ENCODE peak calls at places on chromosomes 11 and 22, in five cellular contexts. N, L, B, S and C are unnamed samples.

GRCh38 chr11:15815246-15816209 is 540.8 kb downstream of the SOX6 start:
- DNase-seq in L (no peak), S (no peak), B (no peak), N (no peak), C (no peak)

GRCh38 chr11:33976351-33977199 is 75.0 kb upstream of the CAPRIN1 start:
- DNase-seq in B (no peak), S (no peak), L (no peak), N (no peak), C (no peak)

GRCh38 chr22:19951351-19951750 is 9.7 kb upstream of the TXNRD2 start:
- DNase-seq in S (no peak), N (peak; percentile 52), L (no peak), B (no peak), C (no peak)

GRCh38 chr11:87445002-87445401 is 407.3 kb downstream of the TMEM135 start:
- DNase-seq in N (no peak), L (no peak), S (no peak), B (no peak), C (no peak)

GRCh38 chr11:1226981-1227550 is 4.2 kb downstream of the MUC5B start:
- DNase-seq in B (no peak), N (peak; percentile 5), S (peak; percentile 51), L (peak; percentile 36), C (no peak)

GRCh38 chr22:36243996-36244395 is 4.7 kb upstream of the APOL2 start:
- DNase-seq in S (no peak), N (no peak), B (no peak), L (no peak), C (no peak)

GRCh38 chr11:6995703-6996102 is 24.4 kb downstream of the ZNF214 start:
- DNase-seq in S (no peak), L (no peak), B (no peak), N (no peak), C (no peak)

GRCh38 chr11:70206977-70207376 is 3.9 kb downstream of the FADD start:
- DNase-seq in B (no peak), N (no peak), L (no peak), S (no peak), C (no peak)

GRCh38 chr11:2555376-2555775 is 110.6 kb downstream of the KCNQ1 start:
- DNase-seq in B (no peak), N (no peak), L (no peak), S (no peak), C (no peak)

GRCh38 chr22:37464181-37464580 is 22.0 kb downstream of the MFNG start:
- DNase-seq in S (no peak), L (no peak), B (no peak), N (no peak), C (no peak)

GRCh38 chr11:45754261-45754709 is 50.7 kb upstream of the SLC35C1 start:
- DNase-seq in B (no peak), L (peak; percentile 67), S (no peak), N (peak; percentile 69), C (no peak)

GRCh38 chr11:17735823-17736772 is 1.5 kb downstream of the KCNC1 start:
- DNase-seq in S (peak; percentile 48), N (no peak), L (no peak), B (no peak), C (no peak)

GRCh38 chr22:40178417-40179409 is 988 bp downstream of the TNRC6B start:
- DNase-seq in L (no peak), N (peak; percentile 56), S (no peak), B (no peak), C (no peak)

GRCh38 chr11:102436546-102436945 is 16.0 kb downstream of the TMEM123 start:
- DNase-seq in S (no peak), N (no peak), B (no peak), L (no peak), C (no peak)

GRCh38 chr11:55714982-55715888 is 53.2 kb downstream of the OR4C6 start:
- DNase-seq in L (no peak), B (no peak), S (no peak), N (no peak), C (no peak)

GRCh38 chr11:112291191-112291590 is 30.5 kb upstream of the PLET1 start:
- DNase-seq in L (no peak), B (no peak), S (no peak), N (no peak), C (no peak)

GRCh38 chr11:12157241-12157661 is 46.9 kb downstream of the MICAL2 start:
- DNase-seq in B (no peak), L (no peak), S (no peak), N (no peak), C (no peak)

GRCh38 chr22:32723632-32724031 is 77.9 kb upstream of the TIMP3 start:
- DNase-seq in S (peak; percentile 79), N (peak; percentile 34), B (peak; percentile 31), L (no peak), C (no peak)

GRCh38 chr11:108568183-108568858 is 25.2 kb downstream of the EXPH5 start:
- DNase-seq in N (peak; percentile 72), S (no peak), L (peak; percentile 69), B (no peak), C (no peak)

DNA sequence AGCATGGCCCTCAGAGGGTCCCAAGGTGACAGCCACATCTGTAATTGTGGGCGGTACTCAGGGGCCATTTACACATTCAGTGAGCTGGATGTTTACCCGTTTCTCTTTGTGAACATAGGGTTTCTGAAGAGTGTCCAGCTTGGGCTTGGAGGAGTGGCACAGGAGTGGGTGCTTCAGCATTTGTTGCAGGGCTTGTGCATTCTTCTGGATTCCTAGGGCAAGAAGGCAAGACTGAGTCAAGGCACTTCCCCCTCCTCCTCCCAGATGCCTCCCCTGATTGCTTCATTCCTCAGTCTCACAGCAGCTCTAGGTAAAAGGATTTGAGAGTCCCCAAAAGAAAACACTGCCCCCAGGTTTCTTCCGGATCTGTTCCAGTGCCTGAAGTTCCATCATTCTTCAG is 95.4 kb downstream of the RNF169 start:
- DNase-seq in S (no peak), B (no peak), L (no peak), N (no peak), C (no peak)
- H3K36me3 ChIP-seq in S (peaks cover 85% of the 10 kb centered on the region), B (peaks cover 11% of the 10 kb centered on the region), L (no peaks in the 10 kb centered on the region), N (peaks cover 15% of the 10 kb centered on the region), C (peaks cover 6% of the 10 kb centered on the region)

DNA sequence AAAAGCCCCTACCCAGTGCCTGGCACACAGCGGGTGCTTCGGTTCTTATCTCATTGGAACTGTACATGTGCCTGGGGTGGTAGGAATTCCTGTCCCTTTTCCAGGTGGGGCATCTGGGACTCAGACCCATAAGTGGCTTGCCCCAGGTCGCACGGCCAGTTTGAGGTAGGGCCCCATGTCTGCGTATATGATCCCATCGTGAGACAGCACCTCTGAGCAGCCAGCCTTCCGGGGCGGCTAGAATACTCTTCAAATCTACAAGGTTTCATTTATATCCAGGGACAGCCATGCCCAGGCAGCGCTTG is 33.4 kb upstream of the SMIM38 start:
- DNase-seq in B (no peak), S (no peak), L (no peak), N (no peak), C (no peak)
- H3K27ac ChIP-seq in B (no peak overlapping the region), S (no peak overlapping the region), L (peak overlapping the region; percentile 48), N (peak overlapping the region; percentile 80), C (peak overlapping the region; percentile 84)

GRCh38 chr11:121191787-121192186 is 90.7 kb downstream of the TECTA start:
- DNase-seq in L (no peak), B (no peak), S (no peak), N (no peak), C (no peak)

GRCh38 chr11:121198491-121198890 is 94.1 kb upstream of the SC5D start:
- DNase-seq in N (no peak), B (no peak), L (no peak), S (no peak), C (no peak)

GRCh38 chr11:121199516-121199915 is 93.1 kb upstream of the SC5D start:
- DNase-seq in N (no peak), B (no peak), S (no peak), L (no peak), C (no peak)

DNA sequence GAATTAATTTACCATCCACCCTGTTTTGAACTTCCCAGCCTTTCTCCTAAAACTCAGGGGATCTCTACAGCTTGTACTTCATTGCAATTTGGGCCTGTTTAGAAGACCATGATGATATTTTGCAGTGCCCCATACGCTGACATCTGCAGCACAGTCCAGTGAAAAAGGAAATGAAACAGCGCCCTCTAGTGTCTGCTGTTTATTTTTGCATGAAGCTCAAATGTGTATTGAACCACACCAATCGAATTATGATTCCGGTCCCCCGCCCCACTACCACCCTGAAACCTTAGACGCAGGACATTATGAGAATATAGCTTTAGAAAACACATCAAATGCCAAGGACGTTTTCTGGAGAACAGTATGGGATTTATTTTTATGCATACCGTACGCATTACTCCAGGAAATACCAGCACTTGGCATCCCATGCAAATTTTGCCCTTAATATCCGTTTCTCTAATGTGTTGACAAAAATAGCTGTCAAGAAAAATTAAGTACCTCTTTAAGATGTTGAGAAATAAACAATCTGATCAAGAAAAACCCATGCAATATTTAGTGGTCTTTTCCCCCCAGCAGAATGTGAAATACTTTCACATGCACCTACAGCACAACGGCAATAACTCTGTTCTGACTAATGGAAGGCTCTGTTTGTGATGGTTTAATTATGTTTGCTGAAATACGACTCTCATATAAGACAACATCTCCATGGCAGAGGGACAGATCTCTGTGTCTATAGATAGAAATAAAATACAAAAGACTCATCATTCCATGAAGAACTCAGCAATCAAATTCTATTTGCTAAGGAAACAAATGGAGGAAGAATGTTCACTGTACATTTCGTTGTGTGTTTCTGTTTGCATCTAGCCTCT is 93.9 kb downstream of the TECTA start:
- DNase-seq in B (peak; percentile 46), L (no peak), N (peak; percentile 48), S (no peak), C (no peak)
- H3K4me3 ChIP-seq in B (no peak overlapping the region), L (no peak overlapping the region), N (no peak overlapping the region), S (no peak overlapping the region), C (peak overlapping the region; percentile 15)

GRCh38 chr11:62152245-62153086 is 28.7 kb downstream of the INCENP start:
- DNase-seq in S (no peak), B (no peak), L (no peak), N (no peak), C (no peak)

GRCh38 chr11:62148271-62148980 is 24.6 kb downstream of the INCENP start:
- DNase-seq in L (no peak), B (no peak), N (no peak), S (no peak), C (no peak)

GRCh38 chr11:62151737-62152102 is 27.9 kb downstream of the INCENP start:
- DNase-seq in N (no peak), B (no peak), S (no peak), L (no peak), C (no peak)

GRCh38 chr11:62150887-62151736 is 27.3 kb downstream of the INCENP start:
- DNase-seq in B (no peak), L (no peak), N (no peak), S (no peak), C (no peak)

GRCh38 chr11:62149986-62150886 is 26.4 kb downstream of the INCENP start:
- DNase-seq in N (no peak), S (no peak), B (no peak), L (no peak), C (no peak)
- H3K36me3 ChIP-seq in N (peaks cover 18% of the 10 kb centered on the region), S (peaks cover 73% of the 10 kb centered on the region), B (peaks cover 14% of the 10 kb centered on the region), L (no peaks in the 10 kb centered on the region), C (peaks cover 81% of the 10 kb centered on the region)

GRCh38 chr22:44963832-44964721 is 45.7 kb downstream of the PHF21B start:
- DNase-seq in N (no peak), L (no peak), B (no peak), S (no peak), C (no peak)
- H3K27ac ChIP-seq in N (no peak overlapping the region), L (no peak overlapping the region), B (no peak overlapping the region), S (no peak overlapping the region), C (no peak overlapping the region)